ENCODE peak calls at places on chromosomes 2 and 18, in four cellular contexts. S, U, J and P are unnamed samples.

GRCh38 chr2:62723253-62723652 is 17.7 kb downstream of the EHBP1 start:
- DNase-seq in U (no peak), S (no peak), J (no peak), P (no peak)

GRCh38 chr2:219987830-219988229 is 360.4 kb downstream of the SLC4A3 start:
- DNase-seq in S (peak), U (no peak), J (no peak), P (no peak)

GRCh38 chr2:109339519-109339991 is 210.6 kb downstream of the SH3RF3 start:
- DNase-seq in U (no peak), J (no peak), S (no peak), P (no peak)

GRCh38 chr2:21467910-21468309 is 344.1 kb downstream of the TDRD15 start:
- DNase-seq in U (no peak), S (no peak), J (peak), P (no peak)

GRCh38 chr18:1092228-1092627 is 187.6 kb downstream of the ADCYAP1 start:
- DNase-seq in S (peak), U (no peak), J (no peak), P (no peak)

GRCh38 chr2:223688094-223688835 is 86.1 kb upstream of the SCG2 start:
- DNase-seq in U (no peak), J (no peak), S (no peak), P (no peak)

GRCh38 chr2:225002656-225003045 is 39.6 kb downstream of the DOCK10 start:
- DNase-seq in J (peak), S (peak), U (no peak), P (no peak)

GRCh38 chr2:238160206-238161129 is 1.7 kb downstream of the ERFE start:
- DNase-seq in U (peak), J (peak), S (no peak), P (no peak)

GRCh38 chr2:148594216-148594615 is 50.3 kb upstream of the EPC2 start:
- DNase-seq in U (no peak), J (no peak), S (peak), P (no peak)

GRCh38 chr2:119249855-119250775 is 26.5 kb downstream of the STEAP3 start:
- DNase-seq in U (no peak), J (no peak), S (no peak), P (no peak)

GRCh38 chr2:28751102-28751955 is at the start of gene PPP1CB:
- DNase-seq in S (peak), J (peak), U (peak), P (peak)
- TF ChIP-seq CTCF in S (peak), J (peak), U (no peak), P (peak)

GRCh38 chr2:144451443-144451842 is 68.5 kb downstream of the ZEB2 start:
- DNase-seq in S (no peak), U (no peak), J (no peak), P (no peak)

GRCh38 chr2:144448389-144449027 is 71.4 kb downstream of the ZEB2 start:
- DNase-seq in J (no peak), S (no peak), U (no peak), P (no peak)

GRCh38 chr2:144446136-144446535 is 73.8 kb downstream of the ZEB2 start:
- DNase-seq in U (no peak), S (no peak), J (no peak), P (no peak)

GRCh38 chr2:144447535-144447934 is 72.4 kb downstream of the ZEB2 start:
- DNase-seq in S (no peak), J (no peak), U (no peak), P (no peak)

GRCh38 chr2:144449028-144449406 is 70.9 kb downstream of the ZEB2 start:
- DNase-seq in S (no peak), J (peak), U (no peak), P (peak)
- TF ChIP-seq CTCF in S (peak), J (peak), U (peak), P (peak)

DNA sequence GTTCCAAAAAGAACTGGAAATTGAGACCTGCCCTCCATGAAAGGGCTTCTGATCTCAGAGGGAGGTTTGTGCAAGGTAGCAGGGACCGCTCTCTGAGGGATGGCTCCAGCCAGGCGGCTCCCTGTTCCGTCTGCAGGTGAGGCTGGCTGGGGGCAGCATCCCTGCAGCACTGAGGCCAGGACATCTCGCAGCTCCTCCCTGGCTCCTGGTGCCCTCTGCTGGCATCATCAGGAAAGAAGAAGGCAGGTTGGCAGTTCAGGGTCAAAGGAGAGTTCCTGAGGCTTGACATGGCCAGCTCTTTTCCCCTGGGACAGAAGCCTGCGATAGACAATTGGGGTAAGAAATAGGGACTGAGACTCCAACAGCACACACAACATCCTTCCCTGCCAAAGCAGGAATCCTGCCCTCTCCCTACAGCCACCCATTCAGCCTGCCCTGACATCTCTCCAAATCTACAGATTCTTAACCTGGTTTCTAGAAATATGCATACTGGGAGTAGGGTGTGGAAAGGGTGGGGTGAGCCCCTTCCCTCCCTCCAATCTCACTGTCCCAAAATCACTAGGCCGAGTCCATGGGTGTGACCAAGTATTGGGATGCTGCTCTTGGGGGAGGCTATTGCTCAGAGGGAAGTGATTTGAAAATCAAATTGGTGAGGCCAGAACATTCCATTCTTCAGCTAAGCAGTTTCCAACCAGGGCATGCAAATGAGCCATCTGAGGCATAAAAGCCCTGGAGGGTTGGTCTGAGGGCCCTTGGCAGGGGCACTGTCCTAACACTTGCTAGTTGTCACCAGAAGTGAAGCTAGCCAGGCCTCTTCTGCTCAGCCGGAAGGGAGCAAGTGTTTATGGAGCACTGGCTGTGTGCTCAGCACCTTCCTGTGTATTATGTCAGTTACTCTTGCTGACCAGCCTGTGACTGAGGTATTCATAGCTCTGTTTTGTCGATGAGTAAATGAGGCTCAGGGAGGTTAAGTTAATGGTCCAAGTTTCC is 185.4 kb downstream of the TFCP2L1 start:
- DNase-seq in U (no peak), J (no peak), S (peak), P (no peak)
- TF ChIP-seq CTCF in U (peak), J (peak), S (peak), P (no peak)

DNA sequence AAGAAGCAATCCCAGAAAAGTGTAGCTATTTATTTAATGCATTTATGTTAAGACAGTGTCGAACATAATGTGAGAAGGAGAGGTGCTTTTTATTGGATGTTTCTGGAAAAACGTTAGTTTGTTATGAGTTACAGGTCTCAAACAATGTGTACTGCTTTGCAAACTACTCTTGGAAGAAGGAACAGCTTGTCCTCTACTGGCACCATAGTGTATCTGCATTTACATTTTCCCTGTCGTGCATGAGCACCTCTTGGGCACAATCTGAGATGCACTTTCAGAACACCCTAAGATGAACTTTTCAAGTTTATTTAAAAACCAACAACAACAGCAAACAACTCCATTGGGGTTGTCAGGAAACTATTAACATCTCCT is 22.8 kb downstream of the CCNYL1 start:
- DNase-seq in U (no peak), S (peak), J (peak), P (no peak)
- TF ChIP-seq CTCF in U (peak), S (peak), J (peak), P (no peak)

DNA sequence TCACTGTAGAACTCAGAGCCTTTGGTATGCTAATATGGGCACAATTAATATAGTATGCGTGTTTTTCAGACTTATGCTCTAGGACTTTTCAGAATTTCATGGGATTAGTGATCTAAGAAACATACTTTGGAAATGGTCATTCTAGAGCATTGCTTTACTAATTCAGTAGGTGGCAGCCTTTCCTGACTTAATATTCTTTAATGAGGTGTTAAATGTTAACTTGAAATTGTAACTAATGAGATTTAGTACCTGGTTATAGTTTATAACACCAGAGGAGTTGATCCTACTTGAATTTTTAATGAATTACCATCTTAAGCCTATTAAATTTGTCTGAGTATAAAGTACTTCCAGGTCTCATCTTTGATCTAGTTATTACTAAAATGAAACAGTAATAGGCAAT is 28.5 kb downstream of the ACTR2 start:
- DNase-seq in S (no peak), U (no peak), J (no peak), P (no peak)
- TF ChIP-seq CTCF in S (peak), U (peak), J (no peak), P (no peak)

GRCh38 chr2:24613154-24613814 is 122.2 kb downstream of the NCOA1 start:
- DNase-seq in J (peak), S (peak), U (peak), P (peak)
- TF ChIP-seq CTCF in J (peak), S (peak), U (peak), P (peak)

GRCh38 chr2:52414596-52414995 is 1353.0 kb upstream of the CHAC2 start:
- DNase-seq in U (no peak), J (no peak), S (peak), P (no peak)

GRCh38 chr2:52416340-52416739 is 1351.3 kb upstream of the CHAC2 start:
- DNase-seq in J (no peak), U (no peak), S (peak), P (no peak)
- TF ChIP-seq CTCF in J (no peak), U (peak), S (peak), P (no peak)

DNA sequence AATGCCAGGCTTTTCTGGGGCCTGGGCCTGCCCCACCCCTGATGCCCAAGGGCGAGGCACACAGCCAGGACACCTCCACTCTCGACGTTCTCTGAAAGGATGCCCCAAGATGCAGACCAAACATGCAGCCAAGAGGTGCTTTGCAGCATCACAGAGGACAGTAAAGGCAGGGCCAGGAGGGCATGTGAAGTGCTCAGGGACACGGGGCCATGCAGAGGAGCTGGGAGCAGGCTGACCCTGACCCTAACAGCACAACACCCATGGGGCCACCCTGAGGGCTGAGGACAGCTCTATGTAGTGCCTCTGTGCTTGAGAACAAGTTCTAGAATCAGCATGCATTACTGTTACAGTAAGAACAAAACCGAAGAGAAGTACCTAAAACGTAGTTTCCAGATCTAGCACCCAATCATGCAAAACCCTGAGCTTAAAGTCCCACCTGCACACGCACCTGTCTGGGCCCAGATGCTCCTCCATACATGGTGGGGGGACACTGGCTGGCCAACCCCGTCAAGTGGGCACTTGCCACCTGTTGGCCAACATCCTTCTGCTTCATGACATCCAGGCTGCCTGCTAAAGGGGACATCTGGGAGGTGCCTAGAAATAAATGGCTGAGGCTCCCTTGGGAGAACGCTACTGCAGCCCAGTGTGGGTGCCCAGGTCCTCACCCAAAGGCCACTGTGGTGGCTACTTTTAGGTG is 15.4 kb downstream of the HS6ST1 start:
- DNase-seq in S (no peak), J (no peak), U (no peak), P (no peak)
- TF ChIP-seq CTCF in S (no peak), J (no peak), U (no peak), P (no peak)

DNA sequence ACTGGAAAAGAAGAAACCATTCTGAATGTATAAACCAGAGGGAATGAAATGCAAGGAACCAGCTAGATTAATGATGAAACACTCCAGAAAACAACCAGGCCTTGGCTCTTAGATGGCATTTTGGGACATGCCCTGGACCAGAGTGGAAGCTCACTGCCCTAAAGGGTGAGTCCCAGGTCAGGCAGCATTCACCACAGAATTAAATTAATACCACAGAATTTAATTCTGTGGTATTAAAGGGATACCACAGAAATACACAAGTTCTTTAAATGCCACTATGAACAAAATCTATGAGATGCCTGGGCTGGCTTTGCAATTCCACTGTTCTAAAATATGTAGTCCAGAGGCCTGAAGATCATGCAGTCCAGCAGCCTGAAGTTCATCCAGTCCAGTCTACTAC is 122.3 kb upstream of the KYNU start:
- DNase-seq in J (no peak), S (no peak), U (no peak), P (no peak)
- TF ChIP-seq CTCF in J (no peak), S (no peak), U (no peak), P (no peak)

DNA sequence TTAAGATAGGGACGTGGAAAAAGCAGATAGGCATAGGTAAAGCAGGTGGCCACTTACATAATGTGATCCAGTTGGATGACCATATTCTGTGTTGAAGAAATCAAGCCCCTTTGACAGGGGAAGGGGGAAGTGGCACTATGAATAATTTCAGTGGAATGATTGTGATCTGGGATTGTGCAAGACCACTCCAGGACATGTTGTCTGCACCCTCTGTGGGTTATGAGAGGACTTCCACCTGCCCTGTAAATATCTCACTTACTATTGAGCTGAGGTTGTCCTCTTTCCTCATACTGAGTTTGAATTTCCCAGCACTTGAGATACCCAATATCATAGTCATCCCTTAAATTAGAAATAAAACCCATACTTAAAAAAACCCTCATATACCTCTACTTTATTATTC is 220.7 kb downstream of the IRS1 start:
- DNase-seq in J (no peak), S (peak), U (no peak), P (no peak)
- TF ChIP-seq CTCF in J (no peak), S (no peak), U (no peak), P (no peak)